ENCODE peak calls at places on chromosomes 7 and 10, in ten cellular contexts. T is activated CD8-positive, alpha-beta memory T cell treated with anti-CD3 and anti-CD28 coated beads for 24 hours; Y is endothelial cell of umbilical vein; N is GM06990; A is GOT3; Z is ureter; V is RPMI7951; Q is AG10803; W is T-helper 2 cell; I is ecto neural progenitor cell. B is an unnamed sample.

GRCh38 chr10:6269953-6270867 is 67.5 kb downstream of the PFKFB3 start:
- DNase-seq in I (no peak), A (no peak), Q (peak; percentile 12), Z (no peak), N (peak; percentile 70), T (peak; percentile 84), W (peak; percentile 96), V (peak; percentile 91), Y (no peak), B (peak; percentile 49)

GRCh38 chr7:101744588-101744987 is 72.8 kb upstream of the CUX1 start:
- DNase-seq in I (no peak), W (no peak), V (no peak), T (no peak), A (no peak), Y (no peak), Q (no peak), Z (no peak), N (peak; percentile 49), B (no peak)

GRCh38 chr10:97549587-97550322 is 22.8 kb upstream of the ANKRD2 start:
- DNase-seq in V (peak; percentile 17), N (no peak), A (no peak), Z (no peak), W (no peak), I (peak; percentile 74), T (no peak), Q (no peak), Y (no peak), B (no peak)

GRCh38 chr10:92124524-92125168 is 166.2 kb downstream of the CPEB3 start:
- DNase-seq in A (no peak), I (no peak), V (peak; percentile 48), N (no peak), T (no peak), Z (no peak), Y (peak; percentile 97), Q (peak; percentile 63), W (no peak), B (no peak)

GRCh38 chr7:27920281-27920946 is 180.5 kb downstream of the TAX1BP1 start:
- DNase-seq in Z (no peak), T (no peak), Q (no peak), Y (no peak), V (no peak), A (no peak), W (no peak), I (no peak), N (no peak), B (no peak)

GRCh38 chr7:89839329-89839728 is 314.9 kb upstream of the STEAP1 start:
- DNase-seq in V (no peak), N (no peak), W (peak; percentile 72), I (no peak), Y (no peak), T (no peak), Z (no peak), A (no peak), Q (no peak), B (no peak)

GRCh38 chr10:79444243-79445119 is 943 bp downstream of the ZCCHC24 start:
- DNase-seq in V (peak; percentile 89), I (peak; percentile 79), Z (peak; percentile 69), Y (peak; percentile 33), W (peak; percentile 56), T (peak; percentile 78), A (no peak), Q (peak; percentile 53), N (peak; percentile 43), B (peak; percentile 51)

GRCh38 chr10:33126118-33126517 is 168.1 kb upstream of the ITGB1 start:
- DNase-seq in A (no peak), Z (peak; percentile 58), T (peak; percentile 65), I (no peak), N (no peak), Q (peak; percentile 27), V (peak; percentile 27), W (peak; percentile 93), Y (peak; percentile 58), B (no peak)

B was measured in natural killer cell.